ENCODE peak calls at places on chromosomes 7 and 10, in five cellular contexts. S is mesenchymal stem cell, N is trophoblast cell, U is neuronal stem cell, D is IMR-90. B is an unnamed sample.

GRCh38 chr10:103759100-103759781 is 96.1 kb downstream of the SH3PXD2A start:
- DNase-seq in S (peak; percentile 94), N (no peak), U (no peak), D (peak; percentile 91), B (no peak)

GRCh38 chr10:93757766-93758509 is at the start of gene LGI1:
- DNase-seq in S (peak; percentile 65), N (no peak), U (no peak), D (peak; percentile 16), B (peak; percentile 50)

GRCh38 chr7:157576415-157576814 is 239.6 kb downstream of the DNAJB6 start:
- DNase-seq in S (no peak), N (no peak), U (no peak), D (no peak), B (no peak)

GRCh38 chr10:4847580-4848020 is 21.6 kb downstream of the AKR1E2 start:
- DNase-seq in S (peak; percentile 77), N (peak; percentile 77), U (no peak), D (peak; percentile 86), B (peak; percentile 14)

GRCh38 chr10:102641398-102641797 is 2.9 kb upstream of the TRIM8 start:
- DNase-seq in S (no peak), N (peak; percentile 20), U (no peak), D (no peak), B (no peak)

GRCh38 chr10:851891-852290 is 79.6 kb downstream of the LARP4B start:
- DNase-seq in S (no peak), N (no peak), U (no peak), D (no peak), B (no peak)

GRCh38 chr10:102616071-102616770 is 28.1 kb upstream of the TRIM8 start:
- DNase-seq in S (peak; percentile 56), N (no peak), U (no peak), D (no peak), B (no peak)

GRCh38 chr10:134205-134742 is 981 bp upstream of the ZMYND11 start:
- DNase-seq in S (no peak), N (peak; percentile 70), U (peak; percentile 26), D (peak; percentile 6), B (peak; percentile 60)

GRCh38 chr7:3112499-3113134 is 69.0 kb upstream of the CARD11 start:
- DNase-seq in S (no peak), N (no peak), U (no peak), D (no peak), B (peak; percentile 60)

GRCh38 chr10:99676435-99676834 is 17.1 kb downstream of the ENTPD7 start:
- DNase-seq in S (peak; percentile 27), N (peak; percentile 22), U (no peak), D (peak; percentile 94), B (no peak)

GRCh38 chr10:26721561-26721960 is 24.1 kb downstream of the PDSS1 start:
- DNase-seq in S (no peak), N (no peak), U (no peak), D (no peak), B (no peak)

GRCh38 chr7:1454471-1455065 is 4.7 kb downstream of the MICALL2 start:
- DNase-seq in S (peak; percentile 43), N (no peak), U (no peak), D (no peak), B (no peak)

GRCh38 chr7:75531359-75531821 is 39.3 kb downstream of the SPDYE5 start:
- DNase-seq in S (peak; percentile 40), N (peak; percentile 65), U (no peak), D (peak; percentile 17), B (peak; percentile 96)

GRCh38 chr7:86407291-86407690 is 236.4 kb upstream of the GRM3 start:
- DNase-seq in S (no peak), N (no peak), U (peak; percentile 1), D (no peak), B (no peak)

GRCh38 chr10:97256356-97256755 is 36.1 kb downstream of the ARHGAP19 start:
- DNase-seq in S (no peak), N (no peak), U (no peak), D (no peak), B (no peak)

GRCh38 chr7:116955801-116956514 is 2.7 kb downstream of the ST7 start:
- DNase-seq in S (no peak), N (peak; percentile 65), U (no peak), D (no peak), B (no peak)

GRCh38 chr7:2521952-2522591 is 2.5 kb downstream of the LFNG start:
- DNase-seq in S (peak; percentile 52), N (peak; percentile 67), U (no peak), D (no peak), B (no peak)

GRCh38 chr7:104039363-104039762 is 49.9 kb upstream of the RELN start:
- DNase-seq in S (no peak), N (no peak), U (no peak), D (no peak), B (no peak)

GRCh38 chr10:19449860-19450259 is 366.4 kb upstream of the PLXDC2 start:
- DNase-seq in S (no peak), N (no peak), U (no peak), D (no peak), B (no peak)

GRCh38 chr7:102845351-102845750 is 67.4 kb upstream of the LRRC17 start:
- DNase-seq in S (peak; percentile 47), N (no peak), U (no peak), D (no peak), B (no peak)

GRCh38 chr7:144410441-144410840 is 6.9 kb upstream of the NOBOX start:
- DNase-seq in S (no peak), N (no peak), U (no peak), D (no peak), B (no peak)

GRCh38 chr7:93964813-93965212 is 39.3 kb downstream of the BET1 start:
- DNase-seq in S (no peak), N (no peak), U (no peak), D (no peak), B (no peak)

GRCh38 chr7:116512524-116513188 is 12.2 kb upstream of the CAV1 start:
- DNase-seq in S (peak; percentile 59), N (no peak), U (no peak), D (peak; percentile 76), B (no peak)

GRCh38 chr7:937851-938484 is 16.5 kb downstream of the ADAP1 start:
- DNase-seq in S (no peak), N (peak; percentile 96), U (no peak), D (no peak), B (no peak)

GRCh38 chr7:111650456-111650999 is 88.2 kb upstream of the IMMP2L start:
- DNase-seq in S (peak; percentile 17), N (peak; percentile 8), U (no peak), D (peak; percentile 17), B (no peak)

GRCh38 chr7:158734861-158735260 is 30.3 kb upstream of the NCAPG2 start:
- DNase-seq in S (peak; percentile 30), N (peak; percentile 95), U (no peak), D (peak; percentile 57), B (no peak)

GRCh38 chr7:1253591-1254207 is 21.0 kb downstream of the UNCX start:
- DNase-seq in S (no peak), N (no peak), U (no peak), D (no peak), B (no peak)

GRCh38 chr7:123622660-123623386 is 21.2 kb downstream of the ASB15 start:
- DNase-seq in S (peak; percentile 74), N (peak; percentile 21), U (no peak), D (no peak), B (no peak)

GRCh38 chr7:128236924-128237586 is 4.0 kb upstream of the LEP start:
- DNase-seq in S (peak; percentile 94), N (peak; percentile 34), U (no peak), D (peak; percentile 90), B (peak; percentile 76)

GRCh38 chr7:90625051-90625450 is 28.9 kb downstream of the CDK14 start:
- DNase-seq in S (peak; percentile 37), N (no peak), U (no peak), D (peak; percentile 6), B (peak; percentile 14)
- H3K9ac ChIP-seq in S (peak overlapping the region; percentile 64), N (no peak overlapping the region), U (no peak overlapping the region), D (no peak overlapping the region), B (no peak overlapping the region)

DNA sequence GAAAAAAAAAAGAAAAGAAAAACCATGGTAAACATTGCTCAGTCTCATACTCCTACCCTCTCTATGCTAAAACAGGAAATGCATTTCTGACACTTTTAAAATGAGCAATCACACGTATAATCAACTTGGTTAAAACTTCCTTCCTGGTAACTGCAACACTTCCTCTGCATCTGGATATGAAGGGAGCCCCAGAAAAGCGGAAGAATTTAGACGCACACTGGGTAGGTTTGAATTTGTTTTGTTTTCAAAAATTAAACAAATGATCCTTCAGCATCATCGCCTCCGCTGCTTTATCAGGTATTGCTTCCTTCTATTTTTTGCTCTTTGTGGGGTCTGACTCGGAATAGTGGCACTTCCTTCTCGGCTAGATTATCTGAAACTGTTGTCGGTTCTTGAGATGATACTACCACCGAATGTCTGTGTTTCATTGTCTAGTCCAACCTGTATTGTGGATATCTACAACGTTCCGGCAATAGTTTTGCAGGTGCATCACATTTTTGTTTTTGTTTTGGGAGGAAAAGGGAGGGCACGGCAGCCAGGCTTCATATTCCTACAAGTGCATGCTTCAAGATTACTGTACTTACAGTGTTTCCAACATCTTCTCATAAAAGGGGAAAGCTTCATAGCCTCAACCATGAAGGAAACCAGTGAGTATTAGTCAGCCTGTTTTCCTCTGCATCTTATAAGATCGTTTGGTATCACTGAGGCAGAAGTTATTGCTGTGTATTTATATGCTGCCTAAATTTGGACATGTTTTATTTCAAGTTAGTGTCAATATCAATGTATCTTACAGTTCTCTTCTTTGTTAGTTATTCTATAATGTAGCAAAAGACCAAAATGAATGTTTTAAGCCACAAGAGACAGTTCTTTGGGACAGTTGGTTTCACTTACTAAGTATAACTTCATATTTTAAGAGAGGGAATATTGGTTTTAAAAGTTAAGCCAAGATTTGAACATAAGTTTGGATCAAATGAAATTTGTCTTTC is at the start of gene PIK3CG:
- DNase-seq in S (peak; percentile 31), N (peak; percentile 17), U (no peak), D (no peak), B (no peak)
- H3K4me3 ChIP-seq in S (no peak within 1 kb of the TSS), N (no peak within 1 kb of the TSS), U (no peak within 1 kb of the TSS), D (no peak within 1 kb of the TSS), B (no peak within 1 kb of the TSS)

GRCh38 chr7:8442814-8443304 is 9.4 kb downstream of the NXPH1 start:
- DNase-seq in S (peak; percentile 62), N (peak; percentile 34), U (peak; percentile 87), D (no peak), B (peak; percentile 87)
- H4K8ac ChIP-seq in S (no peak overlapping the region), N (no peak overlapping the region), U (no peak overlapping the region), D (no peak overlapping the region), B (no peak overlapping the region)

DNA sequence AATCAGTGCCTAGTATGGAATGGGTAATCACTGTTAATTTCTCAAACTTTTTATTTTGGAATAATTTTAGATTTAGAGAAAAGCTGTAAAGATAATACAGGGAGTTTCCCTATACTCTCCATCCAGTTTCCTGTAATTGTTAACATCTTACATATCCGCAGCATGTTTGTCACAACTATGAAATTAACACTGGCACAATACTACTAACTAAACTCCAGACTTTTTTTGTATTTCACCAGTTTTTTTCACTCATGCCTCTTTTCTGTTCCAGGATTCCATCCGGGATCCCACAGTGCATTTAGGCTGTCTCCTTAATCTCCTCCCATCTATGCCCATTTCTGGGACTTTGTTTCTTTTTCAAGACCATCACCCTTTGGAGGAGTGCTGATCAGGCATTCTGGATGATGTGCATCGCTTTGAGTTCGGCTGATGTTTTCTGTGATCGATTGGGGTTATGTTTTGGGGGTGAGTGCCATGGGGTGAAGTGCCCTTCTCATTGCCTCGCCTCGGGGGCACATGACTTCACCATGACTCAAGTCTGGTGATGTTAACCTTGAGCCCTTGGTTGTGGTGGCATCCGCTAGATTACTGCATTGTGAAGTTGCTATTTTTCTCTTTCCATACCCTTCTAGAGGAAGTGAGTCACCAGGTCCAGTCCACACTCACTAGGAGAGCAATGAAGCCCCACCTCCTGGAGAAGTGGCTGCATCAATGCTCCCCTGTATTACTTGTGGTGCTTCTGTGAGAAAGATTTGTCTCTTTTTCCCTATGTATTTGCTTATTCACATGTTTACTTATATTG is 43.9 kb upstream of the GRB10 start:
- DNase-seq in S (peak; percentile 88), N (no peak), U (no peak), D (peak; percentile 87), B (peak; percentile 48)
- H3K9ac ChIP-seq in S (no peak overlapping the region), N (no peak overlapping the region), U (no peak overlapping the region), D (no peak overlapping the region), B (no peak overlapping the region)